ENCODE peak calls at places on chromosome 18, in six cellular contexts. X is activated naive CD4-positive, alpha-beta T cell treated with anti-CD3 and anti-CD28 coated beads, Interleukin-2, amount 50 U/mL, for 16 hours; T is AG08396; O is NCI-H1694; L is lower leg skin; V is NCI-H1092 treated with DMSO at 0.1 percent for 48 hours. G is an unnamed sample.

GRCh38 chr18:57210101-57210661 is 63.3 kb downstream of the BOD1L2 start:
- DNase-seq in T (peak; percentile 85), L (peak; percentile 26), O (peak; percentile 25), X (no peak), V (peak; percentile 51), G (peak; percentile 24)

GRCh38 chr18:2906522-2907458 is 60.0 kb downstream of the EMILIN2 start:
- DNase-seq in L (no peak), T (peak; percentile 68), X (peak; percentile 55), O (no peak), V (no peak), G (peak; percentile 31)

GRCh38 chr18:35174093-35174731 is 66.6 kb upstream of the ZNF397 start:
- DNase-seq in L (no peak), O (no peak), T (no peak), V (peak; percentile 82), X (no peak), G (peak; percentile 56)

GRCh38 chr18:44792456-44793080 is 111.9 kb downstream of the SETBP1 start:
- DNase-seq in T (peak; percentile 21), O (no peak), X (no peak), L (no peak), V (no peak), G (no peak)

GRCh38 chr18:48644029-48644428 is 105.2 kb downstream of the CTIF start:
- DNase-seq in V (no peak), O (no peak), X (no peak), T (no peak), L (no peak), G (no peak)

GRCh38 chr18:23279931-23280330 is 144.6 kb downstream of the CABLES1 start:
- DNase-seq in L (no peak), V (no peak), T (no peak), O (no peak), X (no peak), G (no peak)

GRCh38 chr18:54740146-54740844 is 88.0 kb upstream of the RAB27B start:
- DNase-seq in O (no peak), X (no peak), T (no peak), V (no peak), L (no peak), G (no peak)

GRCh38 chr18:62138836-62139235 is 48.0 kb downstream of the PIGN start:
- DNase-seq in V (no peak), T (no peak), L (no peak), X (no peak), O (no peak), G (no peak)

G was measured in NCI-H2171 treated with DMSO at 0.1 percent for 48 hours.